ENCODE peak calls at places on chromosomes 13 and 19, in four cellular contexts. J, C, Z and G are unnamed samples.

GRCh38 chr19:11382898-11383705 is 1.0 kb downstream of the EPOR start:
- DNase-seq in J (no peak), C (no peak), Z (peak; percentile 66), G (peak; percentile 66)

GRCh38 chr19:6828698-6829633 is 56.5 kb downstream of the VAV1 start:
- DNase-seq in J (no peak), C (no peak), Z (no peak), G (peak; percentile 20)

GRCh38 chr13:31350560-31350959 is 150.8 kb downstream of the B3GLCT start:
- DNase-seq in J (no peak), C (no peak), Z (no peak), G (no peak)

GRCh38 chr19:11560404-11560988 is 1.5 kb upstream of the ELOF1 start:
- DNase-seq in J (peak; percentile 77), C (no peak), Z (no peak), G (peak; percentile 87)

GRCh38 chr13:106446011-106446410 is 89.5 kb downstream of the EFNB2 start:
- DNase-seq in J (peak; percentile 57), C (no peak), Z (no peak), G (no peak)

GRCh38 chr19:35262101-35262761 is 6.5 kb upstream of the USF2 start:
- DNase-seq in J (no peak), C (no peak), Z (no peak), G (no peak)

GRCh38 chr19:17996826-17997316 is 11.1 kb upstream of the ARRDC2 start:
- DNase-seq in J (peak; percentile 68), C (peak; percentile 88), Z (peak; percentile 89), G (peak; percentile 87)

GRCh38 chr19:17109962-17110598 is 34.5 kb downstream of the MYO9B start:
- DNase-seq in J (no peak), C (no peak), Z (no peak), G (no peak)

GRCh38 chr13:47326061-47326460 is 429.2 kb upstream of the HTR2A start:
- DNase-seq in J (peak; percentile 7), C (no peak), Z (no peak), G (no peak)

GRCh38 chr13:79226938-79227337 is 179.1 kb downstream of the RBM26 start:
- DNase-seq in J (no peak), C (no peak), Z (no peak), G (no peak)

GRCh38 chr13:84446972-84447700 is 564.9 kb upstream of the SLITRK1 start:
- DNase-seq in J (peak; percentile 73), C (no peak), Z (no peak), G (peak; percentile 79)

GRCh38 chr13:44818016-44818415 is 171.3 kb downstream of the NUFIP1 start:
- DNase-seq in J (no peak), C (no peak), Z (no peak), G (no peak)